ENCODE peak calls at places on chromosome 1, in seven cellular contexts. Q is left ventricle myocardium inferior; J is DMS53; I is tibial artery; A is NCI-H82; P is RWPE1; L is stimulated activated CD4-positive, alpha-beta T cell treated with anti-CD3 and anti-CD28 coated beads, Interleukin-12 subunit alpha, Interleukin-12 subunit beta, amount 100 ng/mL, for 4 hours. G is an unnamed sample.

GRCh38 chr1:180631197-180631765 is 541 bp upstream of the XPR1 start:
- DNase-seq in Q (no peak), J (no peak), I (no peak), A (peak), P (no peak), L (no peak), G (no peak)

GRCh38 chr1:106957795-106958194 is 98.7 kb upstream of the PRMT6 start:
- DNase-seq in Q (no peak), J (peak), I (no peak), A (no peak), P (no peak), L (no peak), G (no peak)

GRCh38 chr1:32775640-32776337 is 41.4 kb downstream of the YARS1 start:
- DNase-seq in Q (no peak), J (no peak), I (no peak), A (no peak), P (no peak), L (no peak), G (no peak)

GRCh38 chr1:187999973-188000372 is 1171.2 kb downstream of the PLA2G4A start:
- DNase-seq in Q (no peak), J (peak), I (no peak), A (peak), P (peak), L (no peak), G (no peak)

GRCh38 chr1:17922833-17923232 is 167.7 kb downstream of the ACTL8 start:
- DNase-seq in Q (no peak), J (peak), I (peak), A (peak), P (peak), L (no peak), G (no peak)

GRCh38 chr1:230285351-230285750 is 140.8 kb downstream of the PGBD5 start:
- DNase-seq in Q (no peak), J (no peak), I (peak), A (no peak), P (no peak), L (no peak), G (no peak)

GRCh38 chr1:36775716-36776115 is 258.6 kb downstream of the GRIK3 start:
- DNase-seq in Q (no peak), J (no peak), I (no peak), A (peak), P (no peak), L (no peak), G (no peak)

GRCh38 chr1:94929351-94929814 is 2.5 kb upstream of the CNN3 start:
- DNase-seq in Q (no peak), J (peak), I (no peak), A (no peak), P (no peak), L (no peak), G (no peak)

GRCh38 chr1:206949641-206950040 is 3.4 kb upstream of the PIGR start:
- DNase-seq in Q (no peak), J (no peak), I (no peak), A (no peak), P (no peak), L (no peak), G (no peak)

GRCh38 chr1:243595527-243596206 is 254.4 kb downstream of the AKT3 start:
- DNase-seq in Q (no peak), J (no peak), I (no peak), A (no peak), P (peak), L (no peak), G (no peak)

GRCh38 chr1:235601087-235601486 is 48.5 kb downstream of the GNG4 start:
- DNase-seq in Q (no peak), J (peak), I (no peak), A (peak), P (peak), L (peak), G (no peak)

GRCh38 chr1:89539135-89539534 is 14.5 kb downstream of the LRRC8B start:
- DNase-seq in Q (no peak), J (peak), I (no peak), A (no peak), P (no peak), L (no peak), G (no peak)

GRCh38 chr1:212606734-212607205 is 1.8 kb upstream of the ATF3 start:
- DNase-seq in Q (peak), J (peak), I (peak), A (peak), P (peak), L (peak), G (peak)

GRCh38 chr1:65958561-65959350 is 166.1 kb downstream of the PDE4B start:
- DNase-seq in Q (no peak), J (peak), I (no peak), A (peak), P (peak), L (no peak), G (no peak)

GRCh38 chr1:45930258-45931150 is 127.1 kb downstream of the MAST2 start:
- DNase-seq in Q (no peak), J (no peak), I (no peak), A (no peak), P (no peak), L (no peak), G (no peak)

GRCh38 chr1:45730075-45730779 is 20.2 kb downstream of the IPP start:
- DNase-seq in Q (no peak), J (peak), I (no peak), A (no peak), P (peak), L (no peak), G (no peak)

GRCh38 chr1:109274533-109275476 is 8.1 kb downstream of the PSRC1 start:
- DNase-seq in Q (peak), J (peak), I (peak), A (no peak), P (peak), L (no peak), G (no peak)

GRCh38 chr1:6261615-6261995 is 707 bp upstream of the GPR153 start:
- DNase-seq in Q (no peak), J (peak), I (no peak), A (peak), P (no peak), L (no peak), G (no peak)

G was measured in T-helper 9 cell.